ENCODE peak calls at places on chromosomes 12 and 14, in ten cellular contexts. Z is uterus, K is pancreas, A is right lobe of liver, Y is hepatocyte, J is mammary epithelial cell, V is A549, L is thoracic aorta, E is IMR-90, N is ovary. D is an unnamed sample.

GRCh38 chr12:120181991-120182631 is 12.4 kb downstream of the GCN1 start:
- DNase-seq in Z (no peak), K (no peak), A (no peak), Y (peak; percentile 19), J (peak; percentile 95), V (no peak), L (no peak), E (peak; percentile 74), N (no peak), D (no peak)

GRCh38 chr12:66351301-66351700 is 49.0 kb downstream of the HELB start:
- DNase-seq in Z (no peak), K (no peak), A (no peak), Y (no peak), J (no peak), V (no peak), L (no peak), E (no peak), N (no peak), D (no peak)

GRCh38 chr12:321606-322326 is 59.1 kb upstream of the SLC6A13 start:
- DNase-seq in Z (no peak), K (peak; percentile 23), A (no peak), Y (peak; percentile 31), J (peak; percentile 1), V (peak; percentile 45), L (no peak), E (no peak), N (no peak), D (no peak)

GRCh38 chr12:96219700-96220206 is 25.6 kb downstream of the ELK3 start:
- DNase-seq in Z (no peak), K (no peak), A (no peak), Y (peak; percentile 80), J (peak; percentile 100), V (peak; percentile 98), L (no peak), E (peak; percentile 98), N (no peak), D (no peak)

GRCh38 chr14:75301666-75302325 is 23.2 kb downstream of the FOS start:
- DNase-seq in Z (peak; percentile 50), K (no peak), A (peak; percentile 48), Y (peak; percentile 73), J (no peak), V (peak; percentile 84), L (no peak), E (no peak), N (peak; percentile 66), D (no peak)

GRCh38 chr12:75489613-75490210 is 9.2 kb downstream of the GLIPR1 start:
- DNase-seq in Z (no peak), K (no peak), A (no peak), Y (no peak), J (peak; percentile 76), V (no peak), L (no peak), E (peak; percentile 63), N (no peak), D (no peak)

GRCh38 chr14:91830777-91831176 is 36.6 kb downstream of the TC2N start:
- DNase-seq in Z (no peak), K (peak; percentile 63), A (no peak), Y (peak; percentile 9), J (no peak), V (no peak), L (no peak), E (no peak), N (no peak), D (no peak)

GRCh38 chr12:51442324-51442723 is 17.7 kb downstream of the SLC4A8 start:
- DNase-seq in Z (no peak), K (no peak), A (no peak), Y (peak; percentile 49), J (no peak), V (no peak), L (no peak), E (peak; percentile 70), N (no peak), D (no peak)

GRCh38 chr12:110183386-110183785 is 59.2 kb downstream of the IFT81 start:
- DNase-seq in Z (no peak), K (no peak), A (no peak), Y (no peak), J (no peak), V (no peak), L (no peak), E (no peak), N (no peak), D (no peak)

GRCh38 chr12:100995201-100995600 is 200.6 kb downstream of the ANO4 start:
- DNase-seq in Z (no peak), K (no peak), A (no peak), Y (no peak), J (peak; percentile 71), V (no peak), L (no peak), E (peak; percentile 50), N (no peak), D (no peak)

GRCh38 chr12:87107270-87107669 is 851.1 kb upstream of the MGAT4C start:
- DNase-seq in Z (no peak), K (no peak), A (no peak), Y (no peak), J (no peak), V (no peak), L (no peak), E (no peak), N (no peak), D (no peak)

GRCh38 chr12:115440438-115440837 is 756.5 kb upstream of the TBX3 start:
- DNase-seq in Z (peak; percentile 24), K (no peak), A (peak; percentile 38), Y (peak; percentile 63), J (peak; percentile 37), V (peak; percentile 56), L (no peak), E (peak; percentile 71), N (no peak), D (peak; percentile 65)

GRCh38 chr12:75863475-75863874 is 168.1 kb downstream of the PHLDA1 start:
- DNase-seq in Z (no peak), K (no peak), A (no peak), Y (peak; percentile 22), J (peak; percentile 82), V (peak; percentile 79), L (no peak), E (peak; percentile 20), N (no peak), D (no peak)

GRCh38 chr14:61106627-61107147 is 125.6 kb downstream of the SLC38A6 start:
- DNase-seq in Z (no peak), K (no peak), A (no peak), Y (no peak), J (no peak), V (peak; percentile 20), L (no peak), E (no peak), N (no peak), D (no peak)

GRCh38 chr14:61555056-61555838 is 140.1 kb upstream of the HIF1A start:
- DNase-seq in Z (no peak), K (no peak), A (no peak), Y (no peak), J (peak; percentile 81), V (no peak), L (no peak), E (peak; percentile 75), N (no peak), D (no peak)

DNA sequence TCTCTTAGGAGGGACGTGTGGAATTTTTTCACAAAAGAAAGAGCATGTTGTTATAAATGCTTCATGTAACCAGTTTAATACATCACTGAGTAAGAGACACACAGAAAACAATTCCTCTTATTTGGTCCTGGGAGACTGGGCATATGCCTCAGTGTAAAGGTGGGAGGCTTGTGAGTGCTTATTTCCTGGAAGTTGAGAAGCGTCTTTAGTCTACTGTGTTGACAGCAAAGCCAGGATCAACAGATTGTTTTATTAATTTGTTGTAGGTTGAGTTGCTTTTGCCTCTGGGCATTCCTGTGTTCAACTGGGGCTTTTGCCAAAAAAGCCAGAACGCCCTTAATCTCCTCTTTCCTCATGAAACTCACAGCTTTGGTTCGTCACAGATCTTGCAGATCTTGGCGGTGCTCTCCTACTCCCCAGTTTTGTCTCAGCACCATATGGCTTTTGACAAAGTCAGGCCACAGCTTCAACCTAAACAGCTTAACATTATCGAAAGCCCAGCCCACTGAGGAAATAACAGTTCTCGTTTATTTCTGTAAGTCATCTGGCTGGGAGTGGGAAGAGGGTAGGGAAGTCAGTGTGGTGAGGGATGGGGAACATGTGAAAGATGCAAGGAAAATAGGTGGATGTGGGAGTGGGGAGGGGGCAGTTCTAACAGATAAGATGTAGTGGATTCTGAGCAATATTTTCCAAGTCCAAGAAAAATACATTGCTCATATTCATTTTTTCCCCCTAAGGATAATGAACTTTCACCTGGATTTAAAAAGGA is 227.2 kb downstream of the DACT1 start:
- DNase-seq in Z (no peak), K (no peak), A (no peak), Y (peak; percentile 45), J (no peak), V (no peak), L (no peak), E (peak; percentile 82), N (no peak), D (peak; percentile 20)
- H3K4me3 ChIP-seq in Z (no peak overlapping the region), K (no peak overlapping the region), A (no peak overlapping the region), Y (no peak overlapping the region), J (no peak overlapping the region), V (no peak overlapping the region), L (no peak overlapping the region), E (no peak overlapping the region), N (no peak overlapping the region), D (no peak overlapping the region)

DNA sequence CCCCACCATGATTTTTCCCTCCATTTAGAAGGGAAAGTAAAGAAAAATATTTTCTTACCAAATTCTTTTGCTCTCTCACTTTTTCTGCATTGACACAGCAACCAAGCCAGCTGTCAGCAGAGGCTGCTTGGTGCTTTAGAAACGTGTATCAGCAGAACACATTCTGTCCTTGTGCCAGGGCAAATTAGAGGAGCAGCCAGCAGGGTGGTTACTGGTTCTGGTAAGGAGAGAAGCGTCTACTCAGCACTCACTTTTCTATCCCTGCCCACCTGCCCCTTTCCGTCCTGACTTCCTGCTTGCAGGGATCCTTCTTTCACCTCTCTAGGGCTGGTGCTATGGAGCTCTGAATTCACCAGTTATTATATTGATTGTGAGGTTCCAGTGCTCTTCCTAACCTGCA is 327.5 kb upstream of the PDE3A start:
- DNase-seq in Z (no peak), K (no peak), A (no peak), Y (no peak), J (no peak), V (no peak), L (no peak), E (no peak), N (no peak), D (peak; percentile 48)
- TF ChIP-seq CTCF in Z (no peak), K (no peak), A (no peak), Y (no peak), J (no peak), V (no peak), L (no peak), E (no peak), N (no peak), D (peak; percentile 33)

DNA sequence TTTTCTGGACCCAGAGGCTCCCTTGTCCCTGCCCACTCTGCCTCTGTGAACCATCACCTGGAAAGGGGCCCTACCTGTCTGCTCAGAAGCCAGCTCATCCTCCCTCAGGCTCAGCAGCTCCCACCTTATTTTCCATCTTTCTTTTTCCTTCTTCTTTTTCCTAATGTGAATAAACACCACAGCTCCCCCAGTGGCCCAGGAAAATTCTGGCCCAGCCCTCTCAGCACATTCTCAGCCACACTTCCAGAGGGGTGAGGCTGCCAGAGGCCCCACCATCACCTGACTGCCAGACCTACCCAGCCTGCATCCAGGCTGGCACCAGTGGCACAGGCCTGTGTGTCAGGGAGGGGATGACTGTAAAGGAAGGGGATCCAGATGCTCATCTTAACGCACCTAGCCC is 23.0 kb downstream of the ZFHX2 start:
- DNase-seq in Z (no peak), K (no peak), A (no peak), Y (no peak), J (no peak), V (no peak), L (no peak), E (no peak), N (no peak), D (no peak)
- H3K27ac ChIP-seq in Z (no peak overlapping the region), K (no peak overlapping the region), A (no peak overlapping the region), Y (no peak overlapping the region), J (no peak overlapping the region), V (no peak overlapping the region), L (no peak overlapping the region), E (no peak overlapping the region), N (no peak overlapping the region), D (no peak overlapping the region)

GRCh38 chr12:106581543-106582263 is 1.1 kb upstream of the RFX4 start:
- DNase-seq in Z (no peak), K (no peak), A (no peak), Y (peak; percentile 52), J (no peak), V (no peak), L (no peak), E (no peak), N (no peak), D (no peak)
- H3K4me3 ChIP-seq in Z (no peak overlapping the region), K (no peak overlapping the region), A (no peak overlapping the region), Y (no peak overlapping the region), J (no peak overlapping the region), V (peak overlapping the region; percentile 38), L (peak overlapping the region; percentile 61), E (no peak overlapping the region), N (no peak overlapping the region), D (peak overlapping the region; percentile 34)